ENCODE peak calls at places on chromosomes 16 and 17, in seven cellular contexts. E is ovary, J is HCT116, G is IMR-90, O is upper lobe of right lung, B is stomach, V is sigmoid colon. P is an unnamed sample.

GRCh38 chr17:20114466-20114865 is 105.3 kb downstream of the SPECC1 start:
- DNase-seq in E (no peak), J (no peak), G (peak; percentile 29), O (no peak), B (no peak), V (no peak), P (no peak)

GRCh38 chr17:21458036-21458435 is 81.9 kb downstream of the KCNJ12 start:
- DNase-seq in E (no peak), J (no peak), G (no peak), O (no peak), B (no peak), V (no peak), P (no peak)

GRCh38 chr17:44221072-44221861 is 1.8 kb upstream of the UBTF start:
- DNase-seq in E (peak; percentile 76), J (no peak), G (peak; percentile 81), O (peak; percentile 87), B (peak; percentile 82), V (peak; percentile 90), P (peak; percentile 78)

GRCh38 chr17:55053855-55054254 is 85.3 kb downstream of the STXBP4 start:
- DNase-seq in E (no peak), J (no peak), G (peak; percentile 13), O (no peak), B (no peak), V (no peak), P (no peak)

GRCh38 chr17:65204001-65204400 is 66.8 kb downstream of the RGS9 start:
- DNase-seq in E (no peak), J (no peak), G (no peak), O (no peak), B (no peak), V (no peak), P (no peak)

GRCh38 chr17:36048061-36048460 is 16.0 kb upstream of the CCL18 start:
- DNase-seq in E (no peak), J (no peak), G (no peak), O (no peak), B (no peak), V (no peak), P (no peak)

GRCh38 chr17:28072935-28073533 is 30.6 kb downstream of the NLK start:
- DNase-seq in E (no peak), J (no peak), G (no peak), O (no peak), B (no peak), V (no peak), P (no peak)

GRCh38 chr17:50508573-50509460 is 578 bp downstream of the MYCBPAP start:
- DNase-seq in E (no peak), J (no peak), G (no peak), O (no peak), B (no peak), V (no peak), P (no peak)

GRCh38 chr17:50593321-50593720 is 32.8 kb downstream of the CACNA1G start:
- DNase-seq in E (no peak), J (no peak), G (no peak), O (peak; percentile 86), B (peak; percentile 49), V (no peak), P (no peak)

GRCh38 chr17:17119533-17119932 is 77.3 kb downstream of the MPRIP start:
- DNase-seq in E (no peak), J (no peak), G (peak; percentile 86), O (no peak), B (peak; percentile 64), V (no peak), P (no peak)

GRCh38 chr16:1330931-1331711 is 2.3 kb upstream of the BAIAP3 start:
- DNase-seq in E (no peak), J (no peak), G (no peak), O (no peak), B (no peak), V (no peak), P (no peak)

GRCh38 chr16:11256657-11257130 is 690 bp upstream of the SOCS1 start:
- DNase-seq in E (no peak), J (no peak), G (peak; percentile 25), O (no peak), B (peak; percentile 69), V (peak; percentile 82), P (peak; percentile 76)

GRCh38 chr16:53372942-53373871 is 61.1 kb upstream of the RBL2 start:
- DNase-seq in E (no peak), J (peak; percentile 35), G (no peak), O (peak; percentile 91), B (peak; percentile 85), V (no peak), P (no peak)

GRCh38 chr17:80504671-80505413 is 28.4 kb upstream of the NPTX1 start:
- DNase-seq in E (no peak), J (no peak), G (peak; percentile 85), O (no peak), B (no peak), V (no peak), P (peak; percentile 90)

GRCh38 chr16:86931410-86931941 is 353.1 kb downstream of the FOXL1 start:
- DNase-seq in E (no peak), J (no peak), G (peak; percentile 89), O (no peak), B (no peak), V (no peak), P (peak; percentile 90)

GRCh38 chr17:47304191-47304590 is 19.6 kb upstream of the EFCAB13 start:
- DNase-seq in E (no peak), J (no peak), G (no peak), O (no peak), B (no peak), V (no peak), P (no peak)

GRCh38 chr17:37759014-37759637 is 14.3 kb upstream of the HNF1B start:
- DNase-seq in E (no peak), J (no peak), G (no peak), O (no peak), B (no peak), V (no peak), P (no peak)

GRCh38 chr16:56675685-56676210 is 6.1 kb downstream of the MT1H start:
- DNase-seq in E (no peak), J (no peak), G (no peak), O (no peak), B (no peak), V (no peak), P (no peak)

GRCh38 chr16:25950586-25951201 is 258.9 kb downstream of the HS3ST4 start:
- DNase-seq in E (no peak), J (no peak), G (no peak), O (no peak), B (no peak), V (no peak), P (no peak)
- H3K4me1 ChIP-seq in E (no peaks in the 10 kb centered on the region), J (no peaks in the 10 kb centered on the region), G (no peaks in the 10 kb centered on the region), O (no peaks in the 10 kb centered on the region), B (no peaks in the 10 kb centered on the region), V (no peaks in the 10 kb centered on the region), P (no peaks in the 10 kb centered on the region)

DNA sequence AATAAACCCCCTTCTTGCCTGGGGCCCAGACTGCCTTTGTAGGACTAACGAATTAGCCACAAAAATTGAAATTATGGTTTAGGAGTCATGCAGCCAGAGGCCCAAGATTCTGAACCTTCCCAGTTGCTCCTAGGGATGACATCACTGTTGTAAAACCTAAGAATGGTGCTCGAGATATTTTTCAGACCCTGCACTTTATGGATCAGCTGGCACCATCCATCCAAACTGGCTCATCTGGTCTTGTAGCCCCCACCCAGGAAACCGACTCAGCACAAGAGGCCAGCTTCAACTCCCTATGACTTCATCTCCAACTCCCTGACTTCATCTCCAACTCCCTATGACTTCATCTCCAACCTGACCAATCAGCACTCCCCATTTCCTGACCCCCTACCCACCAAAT is 10.9 kb upstream of the EVPL start:
- DNase-seq in E (no peak), J (no peak), G (peak; percentile 16), O (no peak), B (no peak), V (no peak), P (no peak)
- H3K36me3 ChIP-seq in E (no peaks in the 10 kb centered on the region), J (peaks cover 37% of the 10 kb centered on the region), G (peaks cover 43% of the 10 kb centered on the region), O (peaks cover 53% of the 10 kb centered on the region), B (peaks cover 46% of the 10 kb centered on the region), V (peaks cover 38% of the 10 kb centered on the region), P (peaks cover 62% of the 10 kb centered on the region)

GRCh38 chr16:27239906-27240655 is 28.5 kb downstream of the NSMCE1 start:
- DNase-seq in E (no peak), J (no peak), G (peak; percentile 44), O (peak; percentile 42), B (no peak), V (peak; percentile 46), P (no peak)
- H3K4me1 ChIP-seq in E (peaks cover 32% of the 10 kb centered on the region), J (peaks cover 53% of the 10 kb centered on the region), G (peaks cover 47% of the 10 kb centered on the region), O (peaks cover 84% of the 10 kb centered on the region), B (peaks cover 87% of the 10 kb centered on the region), V (peaks cover 59% of the 10 kb centered on the region), P (peaks cover 36% of the 10 kb centered on the region)

DNA sequence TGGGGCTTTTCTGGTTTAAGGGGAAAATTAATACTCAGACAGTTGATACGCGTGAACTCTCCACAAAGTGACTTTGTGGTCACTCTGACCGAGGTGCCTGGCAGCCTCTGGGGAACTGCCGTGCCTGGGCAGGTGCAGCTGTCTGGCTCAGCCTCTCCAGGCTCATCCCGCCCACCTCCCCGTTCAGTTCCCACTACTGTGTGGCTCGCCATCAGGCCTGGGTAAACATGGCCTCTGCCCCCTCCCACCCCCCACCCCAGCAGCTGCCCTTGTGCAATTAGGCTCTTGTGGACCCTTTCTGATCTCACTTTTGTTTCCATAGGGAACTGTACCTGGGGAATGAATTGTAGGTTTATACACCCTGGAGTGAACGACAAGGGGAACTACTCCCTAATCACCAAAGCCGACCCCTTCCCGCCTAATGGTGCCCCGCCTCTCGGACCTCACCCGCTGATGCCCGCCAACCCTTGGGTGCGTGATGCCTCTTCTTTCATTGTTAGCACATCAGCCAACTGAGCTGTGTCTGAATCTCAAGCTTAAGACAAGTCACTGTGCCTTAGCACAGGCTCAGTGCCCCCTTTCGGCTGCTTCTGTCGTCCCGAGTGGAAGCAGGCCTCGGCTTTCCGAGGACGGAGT is 27.8 kb downstream of the ZC3H18 start:
- DNase-seq in E (no peak), J (no peak), G (no peak), O (no peak), B (no peak), V (no peak), P (no peak)
- H3K36me3 ChIP-seq in E (no peaks in the 10 kb centered on the region), J (peaks cover 50% of the 10 kb centered on the region), G (peaks cover 54% of the 10 kb centered on the region), O (peaks cover 38% of the 10 kb centered on the region), B (peaks cover 35% of the 10 kb centered on the region), V (peaks cover 62% of the 10 kb centered on the region), P (peaks cover 65% of the 10 kb centered on the region)